ENCODE peak calls at places on chromosome 12, in four cellular contexts. C is RWPE2, Y is AG09309, W is GM23338. T is an unnamed sample.

GRCh38 chr12:54195736-54196347 is 7.1 kb upstream of the SMUG1 start:
- DNase-seq in C (no peak), Y (no peak), W (no peak), T (peak)

GRCh38 chr12:12384601-12385321 is 27.9 kb downstream of the BORCS5 start:
- DNase-seq in C (no peak), Y (no peak), W (peak), T (peak)

GRCh38 chr12:57008113-57008687 is 1.9 kb upstream of the ZBTB39 start:
- DNase-seq in C (no peak), Y (peak), W (peak), T (peak)

GRCh38 chr12:27852117-27852516 is 72.1 kb upstream of the MANSC4 start:
- DNase-seq in C (no peak), Y (no peak), W (no peak), T (no peak)

GRCh38 chr12:131102991-131103609 is 149.4 kb downstream of the ADGRD1 start:
- DNase-seq in C (no peak), Y (no peak), W (no peak), T (no peak)

GRCh38 chr12:114241973-114242434 is 163.9 kb downstream of the TBX5 start:
- DNase-seq in C (no peak), Y (no peak), W (peak), T (no peak)

GRCh38 chr12:130009961-130010360 is 106.1 kb upstream of the TMEM132D start:
- DNase-seq in C (no peak), Y (no peak), W (no peak), T (no peak)

GRCh38 chr12:32887058-32887457 is 9.5 kb downstream of the PKP2 start:
- DNase-seq in C (no peak), Y (no peak), W (no peak), T (no peak)

GRCh38 chr12:10031318-10031717 is 836 bp downstream of the CLEC9A start:
- DNase-seq in C (no peak), Y (no peak), W (peak), T (peak)

GRCh38 chr12:67676624-67677023 is 28.1 kb downstream of the DYRK2 start:
- DNase-seq in C (no peak), Y (no peak), W (no peak), T (no peak)

GRCh38 chr12:104578453-104578852 is 121.7 kb downstream of the CHST11 start:
- DNase-seq in C (no peak), Y (peak), W (no peak), T (peak)

GRCh38 chr12:94230357-94230905 is 82.1 kb downstream of the PLXNC1 start:
- DNase-seq in C (no peak), Y (no peak), W (no peak), T (peak)

GRCh38 chr12:25328082-25328712 is 77.5 kb upstream of the KRAS start:
- DNase-seq in C (no peak), Y (no peak), W (no peak), T (peak)

GRCh38 chr12:9651265-9651729 is 18.2 kb upstream of the CLEC2D start:
- DNase-seq in C (no peak), Y (peak), W (no peak), T (peak)

GRCh38 chr12:52145941-52146821 is 45.6 kb downstream of the KRT80 start:
- DNase-seq in C (no peak), Y (no peak), W (no peak), T (no peak)

GRCh38 chr12:93698307-93699092 is 21.3 kb downstream of the CRADD start:
- DNase-seq in C (no peak), Y (no peak), W (peak), T (peak)

GRCh38 chr12:117129391-117129790 is 30.2 kb upstream of the TESC start:
- DNase-seq in C (no peak), Y (no peak), W (no peak), T (no peak)

DNA sequence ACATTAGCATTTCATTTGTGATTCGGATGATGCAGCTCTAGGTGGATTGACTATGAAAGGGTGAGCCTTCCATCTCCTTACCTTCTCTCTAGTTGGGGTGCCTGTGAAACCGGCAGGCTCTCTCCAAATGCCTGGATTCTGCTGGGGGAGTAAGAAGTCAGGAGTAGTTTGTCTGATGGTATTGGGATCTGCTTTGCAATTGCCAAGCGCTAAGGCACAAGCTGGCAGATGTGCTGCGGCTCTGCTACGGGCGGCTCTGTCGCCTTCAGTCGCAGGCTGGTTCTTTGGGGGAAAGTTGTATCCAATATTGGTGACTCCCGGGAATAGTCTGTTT is 2.4 kb downstream of the RMST start:
- DNase-seq in C (no peak), Y (no peak), W (peak), T (no peak)
- H3K4me3 ChIP-seq in C (no peak), Y (no peak), W (peak), T (no peak)

GRCh38 chr12:4268549-4269181 is 4.9 kb upstream of the CCND2 start:
- DNase-seq in C (no peak), Y (no peak), W (no peak), T (no peak)

GRCh38 chr12:4270016-4270669 is 3.4 kb upstream of the CCND2 start:
- DNase-seq in C (no peak), Y (no peak), W (peak), T (no peak)

GRCh38 chr12:4270670-4271432 is 2.7 kb upstream of the CCND2 start:
- DNase-seq in C (no peak), Y (no peak), W (peak), T (no peak)

GRCh38 chr12:4267904-4268548 is 5.5 kb upstream of the CCND2 start:
- DNase-seq in C (no peak), Y (no peak), W (no peak), T (no peak)

GRCh38 chr12:4269279-4269991 is 4.1 kb upstream of the CCND2 start:
- DNase-seq in C (no peak), Y (no peak), W (peak), T (peak)
- TF ChIP-seq CTCF in C (peak), Y (no peak), W (peak), T (no peak)

DNA sequence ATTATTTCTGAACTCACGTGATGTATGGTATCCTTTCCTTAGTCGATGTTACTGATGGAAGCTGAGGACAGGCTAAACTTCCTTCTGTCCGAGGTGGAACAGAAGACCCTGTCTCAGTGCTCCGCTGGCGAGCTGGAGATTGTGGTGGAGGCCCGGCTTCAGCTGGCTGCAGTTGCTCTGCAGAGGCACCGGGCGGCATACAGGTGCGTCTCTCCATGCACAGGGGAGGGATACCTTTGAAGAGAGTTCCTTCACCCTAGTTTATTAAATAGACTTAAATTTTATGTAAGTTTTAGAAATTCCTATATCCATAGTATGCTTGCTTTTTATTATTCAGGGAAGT is 186.7 kb upstream of the NEDD1 start:
- DNase-seq in C (no peak), Y (no peak), W (peak), T (no peak)
- H3K4me3 ChIP-seq in C (peak), Y (peak), W (no peak), T (peak)

GRCh38 chr12:123267991-123268843 is 3.4 kb downstream of the CDK2AP1 start:
- DNase-seq in C (no peak), Y (no peak), W (peak), T (no peak)

GRCh38 chr12:123268850-123269249 is 2.8 kb downstream of the CDK2AP1 start:
- DNase-seq in C (no peak), Y (no peak), W (no peak), T (no peak)

GRCh38 chr12:123269980-123270379 is 1.7 kb downstream of the CDK2AP1 start:
- DNase-seq in C (no peak), Y (no peak), W (peak), T (no peak)

GRCh38 chr12:123270380-123271181 is 1.1 kb downstream of the CDK2AP1 start:
- DNase-seq in C (no peak), Y (peak), W (peak), T (peak)

DNA sequence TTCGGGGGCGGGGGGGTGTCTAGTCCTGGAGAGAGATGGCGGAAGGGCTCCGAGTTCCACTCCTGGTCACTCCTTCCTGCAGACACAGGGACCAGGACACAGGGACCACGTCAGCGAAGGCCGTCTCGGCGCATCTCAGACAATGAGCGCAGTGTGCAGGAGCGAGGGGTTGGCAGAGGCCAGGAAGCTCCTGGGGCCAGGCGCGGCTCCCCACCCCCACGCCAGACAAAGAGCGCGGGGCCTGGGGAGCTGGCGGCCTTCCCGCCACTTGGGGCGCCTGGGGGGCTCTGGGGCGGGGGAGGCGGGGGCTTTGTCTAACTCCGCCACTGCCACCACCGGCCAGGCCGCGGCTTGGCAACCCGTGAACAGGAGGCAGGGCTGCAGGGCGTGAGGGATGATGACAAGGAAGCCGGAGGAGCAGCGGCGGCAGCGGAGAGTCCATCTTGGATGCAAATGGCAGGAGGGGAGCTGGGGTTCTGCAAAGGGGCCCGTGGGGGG is 2.2 kb downstream of the CDK2AP1 start:
- DNase-seq in C (peak), Y (peak), W (peak), T (peak)
- TF ChIP-seq CTCF in C (peak), Y (no peak), W (peak), T (peak)

GRCh38 chr12:132834181-132834711 is 5.6 kb upstream of the GOLGA3 start:
- DNase-seq in C (no peak), Y (no peak), W (no peak), T (no peak)
- H3K4me3 ChIP-seq in C (no peak), Y (no peak), W (no peak), T (no peak)

DNA sequence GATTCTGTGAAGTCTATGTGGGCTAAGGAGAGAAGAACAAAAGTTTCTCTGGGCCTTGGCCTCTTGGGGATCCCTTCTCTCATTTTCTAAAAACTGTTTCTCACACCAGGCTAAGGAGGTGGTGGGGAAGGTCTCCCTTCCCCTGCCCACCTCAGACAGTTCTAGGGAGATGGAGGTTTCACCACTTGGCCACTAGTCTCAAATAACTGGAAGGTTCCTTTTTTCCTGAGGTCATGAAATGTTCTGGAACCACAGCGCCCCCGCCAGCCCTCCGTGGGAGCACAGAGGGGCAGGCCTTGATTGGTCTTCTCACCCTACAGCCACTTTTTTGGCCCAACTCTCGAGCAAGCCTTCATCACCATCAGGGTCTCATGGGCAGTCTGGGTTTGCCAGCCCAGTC is 12.6 kb downstream of the C12orf43 start:
- DNase-seq in C (no peak), Y (no peak), W (peak), T (no peak)
- TF ChIP-seq CTCF in C (no peak), Y (peak), W (peak), T (no peak)

DNA sequence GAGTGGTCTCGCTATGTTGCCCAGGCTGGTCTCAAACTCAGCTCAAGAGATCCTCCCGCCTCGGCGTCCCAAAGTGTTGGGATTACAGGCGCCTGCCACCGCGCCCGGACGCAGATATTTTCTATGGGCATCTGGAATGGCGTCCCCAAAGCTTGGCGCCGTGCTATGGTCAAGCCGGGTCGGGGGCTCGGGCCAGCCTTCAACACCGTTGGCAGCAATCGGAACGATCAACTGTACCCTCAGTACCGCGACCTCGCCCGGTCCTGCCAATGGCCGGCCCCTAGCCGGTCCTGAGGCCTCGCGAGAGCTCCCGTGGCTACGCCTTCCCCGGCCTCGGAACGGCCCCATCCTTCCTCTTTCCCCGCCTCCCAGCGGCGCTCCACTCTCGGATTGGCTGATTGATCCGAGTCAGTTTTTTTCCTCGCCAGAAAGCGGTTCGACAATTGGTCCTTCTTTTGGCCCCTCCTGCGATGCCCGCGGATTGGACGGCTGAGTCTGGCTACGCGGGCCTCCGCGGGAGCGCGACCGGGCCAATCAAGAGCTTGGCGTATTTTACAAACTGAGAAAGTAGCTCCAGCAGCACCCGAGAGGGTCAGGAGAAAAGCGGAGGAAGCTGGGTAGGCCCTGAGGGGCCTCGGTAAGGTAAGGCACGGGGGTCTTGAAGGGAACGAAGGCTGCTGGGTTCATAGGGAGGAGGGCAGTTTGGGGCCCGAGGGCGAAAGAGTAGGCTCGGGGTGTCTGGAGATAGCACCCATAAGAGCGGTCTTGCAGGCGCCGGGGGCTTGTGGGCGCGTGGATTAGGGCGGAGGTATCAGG is at the start of gene TROAP:
- DNase-seq in C (peak), Y (peak), W (peak), T (peak)
- H3K4me3 ChIP-seq in C (peak), Y (peak), W (peak), T (peak)